ENCODE peak calls at places on chromosomes 13 and 19, in nine cellular contexts. One of them, this sample, is unnamed.

GRCh38 chr13:33723772-33724435 is 94.0 kb upstream of the RFC3 start:
- DNase-seq in NCI-H345: peak
- DNase-seq in midbrain: peak
- DNase-seq in T-helper 17 cell: peak
- DNase-seq in A172: peak
- DNase-seq in activated naive CD4-positive, alpha-beta T cell: peak
- DNase-seq in OCI-M1: peak
- DNase-seq in RKO: peak
- DNase-seq in left cardiac atrium: peak
- DNase-seq in this sample: peak

GRCh38 chr13:44309771-44310767 is 63.6 kb upstream of the SERP2 start:
- DNase-seq in NCI-H345: no peak
- DNase-seq in midbrain: no peak
- DNase-seq in T-helper 17 cell: no peak
- DNase-seq in A172: no peak
- DNase-seq in activated naive CD4-positive, alpha-beta T cell: no peak
- DNase-seq in OCI-M1: no peak
- DNase-seq in RKO: no peak
- DNase-seq in left cardiac atrium: peak
- DNase-seq in this sample: no peak

GRCh38 chr13:28494861-28495585 is at the start of gene FLT1:
- DNase-seq in NCI-H345: peak
- DNase-seq in midbrain: no peak
- DNase-seq in T-helper 17 cell: no peak
- DNase-seq in A172: no peak
- DNase-seq in activated naive CD4-positive, alpha-beta T cell: no peak
- DNase-seq in OCI-M1: no peak
- DNase-seq in RKO: no peak
- DNase-seq in left cardiac atrium: peak
- DNase-seq in this sample: no peak

GRCh38 chr19:991174-991931 is 7.2 kb downstream of the WDR18 start:
- DNase-seq in NCI-H345: no peak
- DNase-seq in midbrain: no peak
- DNase-seq in T-helper 17 cell: peak
- DNase-seq in A172: no peak
- DNase-seq in activated naive CD4-positive, alpha-beta T cell: peak
- DNase-seq in OCI-M1: peak
- DNase-seq in RKO: no peak
- DNase-seq in left cardiac atrium: no peak
- DNase-seq in this sample: peak

GRCh38 chr13:112179995-112180394 is 113.0 kb downstream of the SOX1 start:
- DNase-seq in NCI-H345: no peak
- DNase-seq in midbrain: no peak
- DNase-seq in T-helper 17 cell: no peak
- DNase-seq in A172: no peak
- DNase-seq in activated naive CD4-positive, alpha-beta T cell: no peak
- DNase-seq in OCI-M1: no peak
- DNase-seq in RKO: no peak
- DNase-seq in left cardiac atrium: no peak
- DNase-seq in this sample: no peak

GRCh38 chr19:5913739-5914357 is at the start of gene CAPS:
- DNase-seq in NCI-H345: no peak
- DNase-seq in midbrain: peak
- DNase-seq in T-helper 17 cell: no peak
- DNase-seq in A172: peak
- DNase-seq in activated naive CD4-positive, alpha-beta T cell: no peak
- DNase-seq in OCI-M1: no peak
- DNase-seq in RKO: no peak
- DNase-seq in left cardiac atrium: peak
- DNase-seq in this sample: no peak

GRCh38 chr13:66994097-66994496 is 236.0 kb downstream of the PCDH9 start:
- DNase-seq in NCI-H345: no peak
- DNase-seq in midbrain: peak
- DNase-seq in T-helper 17 cell: no peak
- DNase-seq in A172: peak
- DNase-seq in activated naive CD4-positive, alpha-beta T cell: no peak
- DNase-seq in OCI-M1: peak
- DNase-seq in RKO: no peak
- DNase-seq in left cardiac atrium: peak
- DNase-seq in this sample: no peak

GRCh38 chr13:35763060-35763804 is 286.7 kb upstream of the MAB21L1 start:
- DNase-seq in NCI-H345: no peak
- DNase-seq in midbrain: no peak
- DNase-seq in T-helper 17 cell: no peak
- DNase-seq in A172: no peak
- DNase-seq in activated naive CD4-positive, alpha-beta T cell: no peak
- DNase-seq in OCI-M1: no peak
- DNase-seq in RKO: no peak
- DNase-seq in left cardiac atrium: no peak
- DNase-seq in this sample: no peak

GRCh38 chr19:55559684-55560083 is 14.3 kb upstream of the SBK3 start:
- DNase-seq in NCI-H345: no peak
- DNase-seq in midbrain: no peak
- DNase-seq in T-helper 17 cell: no peak
- DNase-seq in A172: no peak
- DNase-seq in activated naive CD4-positive, alpha-beta T cell: no peak
- DNase-seq in OCI-M1: no peak
- DNase-seq in RKO: no peak
- DNase-seq in left cardiac atrium: no peak
- DNase-seq in this sample: no peak

GRCh38 chr13:27481766-27482165 is 31.4 kb upstream of the MTIF3 start:
- DNase-seq in NCI-H345: peak
- DNase-seq in midbrain: peak
- DNase-seq in T-helper 17 cell: no peak
- DNase-seq in A172: peak
- DNase-seq in activated naive CD4-positive, alpha-beta T cell: no peak
- DNase-seq in OCI-M1: peak
- DNase-seq in RKO: peak
- DNase-seq in left cardiac atrium: no peak
- DNase-seq in this sample: no peak

GRCh38 chr19:49425922-49426592 is 869 bp downstream of the GFY start:
- DNase-seq in NCI-H345: peak
- DNase-seq in midbrain: no peak
- DNase-seq in T-helper 17 cell: no peak
- DNase-seq in A172: no peak
- DNase-seq in activated naive CD4-positive, alpha-beta T cell: no peak
- DNase-seq in OCI-M1: peak
- DNase-seq in RKO: no peak
- DNase-seq in left cardiac atrium: no peak
- DNase-seq in this sample: no peak

GRCh38 chr13:100666124-100666523 is 8.5 kb downstream of the TMTC4 start:
- DNase-seq in NCI-H345: peak
- DNase-seq in midbrain: no peak
- DNase-seq in T-helper 17 cell: no peak
- DNase-seq in A172: no peak
- DNase-seq in activated naive CD4-positive, alpha-beta T cell: no peak
- DNase-seq in OCI-M1: no peak
- DNase-seq in RKO: no peak
- DNase-seq in left cardiac atrium: no peak
- DNase-seq in this sample: no peak

GRCh38 chr19:34282611-34283519 is 28.5 kb downstream of the GARRE1 start:
- DNase-seq in NCI-H345: peak
- DNase-seq in midbrain: no peak
- DNase-seq in T-helper 17 cell: no peak
- DNase-seq in A172: no peak
- DNase-seq in activated naive CD4-positive, alpha-beta T cell: no peak
- DNase-seq in OCI-M1: no peak
- DNase-seq in RKO: no peak
- DNase-seq in left cardiac atrium: no peak
- DNase-seq in this sample: no peak

GRCh38 chr13:100895656-100896055 is 221.1 kb upstream of the TMTC4 start:
- DNase-seq in NCI-H345: no peak
- DNase-seq in midbrain: no peak
- DNase-seq in T-helper 17 cell: no peak
- DNase-seq in A172: no peak
- DNase-seq in activated naive CD4-positive, alpha-beta T cell: no peak
- DNase-seq in OCI-M1: no peak
- DNase-seq in RKO: no peak
- DNase-seq in left cardiac atrium: no peak
- DNase-seq in this sample: no peak